ENCODE peak calls at places on chromosomes 6 and 20, in eight cellular contexts. A is A549, B is tibial nerve, J is ovary, G is H1, P is HepG2, Z is stomach, W is transverse colon. V is an unnamed sample.

GRCh38 chr6:122400121-122400450 is 634 bp downstream of the HSF2 start:
- DNase-seq in A (no peak), B (no peak), J (no peak), G (no peak), P (peak; percentile 4), Z (no peak), W (no peak), V (no peak)

GRCh38 chr6:82283771-82284420 is 36.4 kb upstream of the IBTK start:
- DNase-seq in A (no peak), B (no peak), J (no peak), G (peak; percentile 50), P (no peak), Z (no peak), W (no peak), V (no peak)

GRCh38 chr20:50470249-50470858 is 39.8 kb upstream of the PTPN1 start:
- DNase-seq in A (no peak), B (no peak), J (no peak), G (no peak), P (no peak), Z (no peak), W (no peak), V (no peak)

GRCh38 chr6:30932665-30933365 is 845 bp upstream of the SFTA2 start:
- DNase-seq in A (no peak), B (no peak), J (no peak), G (no peak), P (no peak), Z (no peak), W (no peak), V (no peak)

GRCh38 chr20:20369353-20370086 is 1.6 kb downstream of the INSM1 start:
- DNase-seq in A (peak; percentile 67), B (no peak), J (no peak), G (peak; percentile 78), P (no peak), Z (peak; percentile 34), W (peak; percentile 36), V (peak; percentile 82)

GRCh38 chr20:59602546-59603080 is 1.7 kb upstream of the PHACTR3 start:
- DNase-seq in A (no peak), B (no peak), J (no peak), G (no peak), P (no peak), Z (no peak), W (no peak), V (no peak)

GRCh38 chr6:123808556-123808955 is 4.9 kb downstream of the NKAIN2 start:
- DNase-seq in A (no peak), B (no peak), J (no peak), G (no peak), P (no peak), Z (no peak), W (no peak), V (no peak)

GRCh38 chr6:97052152-97052787 is 127.7 kb downstream of the KLHL32 start:
- DNase-seq in A (no peak), B (no peak), J (no peak), G (no peak), P (no peak), Z (no peak), W (no peak), V (no peak)

GRCh38 chr20:20083796-20084195 is 31.5 kb downstream of the CFAP61 start:
- DNase-seq in A (peak; percentile 39), B (no peak), J (no peak), G (no peak), P (peak; percentile 52), Z (no peak), W (no peak), V (no peak)

GRCh38 chr20:34237942-34238341 is 3.3 kb upstream of the ASIP start:
- DNase-seq in A (no peak), B (no peak), J (no peak), G (no peak), P (no peak), Z (no peak), W (no peak), V (no peak)

GRCh38 chr6:133623621-133624020 is 265.3 kb upstream of the TCF21 start:
- DNase-seq in A (no peak), B (no peak), J (no peak), G (no peak), P (no peak), Z (no peak), W (no peak), V (no peak)

GRCh38 chr6:87623248-87623647 is 33.3 kb downstream of the ORC3 start:
- DNase-seq in A (no peak), B (no peak), J (no peak), G (no peak), P (peak; percentile 6), Z (no peak), W (no peak), V (no peak)

GRCh38 chr20:3887870-3888614 is 1.1 kb upstream of the PANK2 start:
- DNase-seq in A (peak; percentile 42), B (no peak), J (peak; percentile 34), G (no peak), P (no peak), Z (no peak), W (peak; percentile 25), V (no peak)

GRCh38 chr6:136129365-136129764 is 120.7 kb downstream of the MTFR2 start:
- DNase-seq in A (no peak), B (no peak), J (no peak), G (no peak), P (no peak), Z (no peak), W (no peak), V (no peak)

GRCh38 chr6:18412073-18412472 is 24.9 kb downstream of the RNF144B start:
- DNase-seq in A (no peak), B (no peak), J (no peak), G (no peak), P (no peak), Z (no peak), W (no peak), V (no peak)

GRCh38 chr6:15522427-15522826 is 140.4 kb downstream of the DTNBP1 start:
- DNase-seq in A (no peak), B (no peak), J (peak; percentile 9), G (no peak), P (no peak), Z (no peak), W (no peak), V (no peak)

GRCh38 chr20:45987108-45987780 is 15.2 kb upstream of the ZNF335 start:
- DNase-seq in A (peak; percentile 83), B (peak; percentile 39), J (peak; percentile 64), G (peak; percentile 95), P (peak; percentile 73), Z (peak; percentile 79), W (peak; percentile 78), V (peak; percentile 84)

GRCh38 chr6:11732036-11732545 is 46.5 kb downstream of the ADTRP start:
- DNase-seq in A (no peak), B (peak; percentile 60), J (peak; percentile 23), G (no peak), P (no peak), Z (peak; percentile 34), W (peak; percentile 44), V (no peak)

GRCh38 chr6:164085552-164086325 is 671.2 kb downstream of the QKI start:
- DNase-seq in A (no peak), B (peak; percentile 75), J (no peak), G (no peak), P (no peak), Z (no peak), W (no peak), V (no peak)

GRCh38 chr6:140445474-140446004 is 1071.1 kb upstream of the CITED2 start:
- DNase-seq in A (no peak), B (no peak), J (no peak), G (no peak), P (no peak), Z (no peak), W (no peak), V (no peak)

GRCh38 chr20:41005361-41005729 is 23.3 kb upstream of the TOP1 start:
- DNase-seq in A (peak; percentile 85), B (peak; percentile 77), J (peak; percentile 90), G (no peak), P (no peak), Z (peak; percentile 94), W (peak; percentile 87), V (no peak)

GRCh38 chr6:3208096-3208774 is 19.2 kb downstream of the TUBB2B start:
- DNase-seq in A (no peak), B (no peak), J (no peak), G (no peak), P (no peak), Z (no peak), W (no peak), V (no peak)

GRCh38 chr6:10404799-10405524 is 9.9 kb downstream of the TFAP2A start:
- DNase-seq in A (no peak), B (no peak), J (no peak), G (no peak), P (no peak), Z (no peak), W (no peak), V (no peak)

GRCh38 chr20:56439784-56440291 is 27.8 kb downstream of the CASS4 start:
- DNase-seq in A (no peak), B (no peak), J (peak; percentile 34), G (no peak), P (no peak), Z (peak; percentile 35), W (peak; percentile 48), V (peak; percentile 39)

GRCh38 chr6:53795254-53795701 is 473 bp downstream of the LRRC1 start:
- DNase-seq in A (no peak), B (no peak), J (no peak), G (no peak), P (no peak), Z (peak; percentile 34), W (peak; percentile 39), V (peak; percentile 32)
- TF ChIP-seq EP300 in A (no peak), B (no peak), J (no peak), G (no peak), P (no peak), Z (no peak), W (no peak), V (no peak)

GRCh38 chr6:32439708-32440214 is at the start of gene HLA-DRA:
- DNase-seq in A (peak; percentile 35), B (no peak), J (no peak), G (peak; percentile 51), P (peak; percentile 31), Z (no peak), W (no peak), V (no peak)
- TF ChIP-seq POLR2A in A (no peak), B (peak; percentile 46), J (no peak), G (no peak), P (no peak), Z (no peak), W (peak; percentile 61), V (peak; percentile 66)

GRCh38 chr6:108731229-108731565 is 117.0 kb upstream of the ARMC2 start:
- DNase-seq in A (no peak), B (no peak), J (no peak), G (no peak), P (no peak), Z (no peak), W (no peak), V (no peak)
- TF ChIP-seq EP300 in A (no peak), B (no peak), J (no peak), G (no peak), P (no peak), Z (no peak), W (no peak), V (no peak)

DNA sequence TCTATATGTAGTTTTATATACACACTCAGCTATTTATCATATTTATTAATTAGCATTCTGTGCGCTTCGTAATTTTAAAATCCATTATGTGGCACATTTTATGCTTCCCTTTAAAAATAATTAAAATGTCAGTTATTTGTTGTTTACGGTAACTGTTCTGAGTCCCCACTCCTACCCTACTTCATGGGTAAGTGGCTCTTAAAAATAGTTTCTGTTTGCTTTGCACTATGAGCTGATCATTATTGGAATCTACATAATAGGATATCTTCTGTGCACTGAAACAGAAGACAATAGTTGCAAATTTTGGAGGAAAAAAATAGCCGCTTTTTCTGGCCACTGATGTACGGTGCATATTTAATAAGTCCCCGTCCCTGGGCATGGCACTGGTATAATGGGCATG is 25.2 kb downstream of the LCA5 start:
- DNase-seq in A (no peak), B (no peak), J (no peak), G (no peak), P (no peak), Z (no peak), W (no peak), V (no peak)
- TF ChIP-seq POLR2A in A (no peak), B (no peak), J (no peak), G (no peak), P (no peak), Z (no peak), W (no peak), V (no peak)

V was measured in upper lobe of left lung.